ENCODE peak calls at places on chromosomes 11 and 22, in ten cellular contexts. One of them, this sample, is unnamed.

GRCh38 chr22:50456466-50457234 is 18.2 kb downstream of the SBF1 start:
- DNase-seq in psoas muscle: no peak
- DNase-seq in HuH-7.5: no peak
- DNase-seq in activated T-cell treated with anti-CD3 and anti-CD28 coated beads, Interleukin-2, amount 50 U/mL, for 24 hours: no peak
- DNase-seq in HuH-7: no peak
- DNase-seq in A673: no peak
- DNase-seq in ecto neural progenitor cell: no peak
- DNase-seq in COR-L47: no peak
- DNase-seq in T1000: no peak
- DNase-seq in left ventricle myocardium superior: no peak
- DNase-seq in this sample: no peak

GRCh38 chr11:85823816-85824215 is 12.9 kb upstream of the SYTL2 start:
- DNase-seq in psoas muscle: no peak
- DNase-seq in HuH-7.5: no peak
- DNase-seq in activated T-cell treated with anti-CD3 and anti-CD28 coated beads, Interleukin-2, amount 50 U/mL, for 24 hours: peak
- DNase-seq in HuH-7: no peak
- DNase-seq in A673: no peak
- DNase-seq in ecto neural progenitor cell: no peak
- DNase-seq in COR-L47: no peak
- DNase-seq in T1000: no peak
- DNase-seq in left ventricle myocardium superior: no peak
- DNase-seq in this sample: no peak

GRCh38 chr11:69094111-69094914 is 45.6 kb downstream of the TPCN2 start:
- DNase-seq in psoas muscle: no peak
- DNase-seq in HuH-7.5: no peak
- DNase-seq in activated T-cell treated with anti-CD3 and anti-CD28 coated beads, Interleukin-2, amount 50 U/mL, for 24 hours: no peak
- DNase-seq in HuH-7: no peak
- DNase-seq in A673: no peak
- DNase-seq in ecto neural progenitor cell: no peak
- DNase-seq in COR-L47: no peak
- DNase-seq in T1000: no peak
- DNase-seq in left ventricle myocardium superior: no peak
- DNase-seq in this sample: no peak

GRCh38 chr11:2995091-2995561 is 3.0 kb upstream of the NAP1L4 start:
- DNase-seq in psoas muscle: no peak
- DNase-seq in HuH-7.5: no peak
- DNase-seq in activated T-cell treated with anti-CD3 and anti-CD28 coated beads, Interleukin-2, amount 50 U/mL, for 24 hours: no peak
- DNase-seq in HuH-7: no peak
- DNase-seq in A673: no peak
- DNase-seq in ecto neural progenitor cell: no peak
- DNase-seq in COR-L47: no peak
- DNase-seq in T1000: no peak
- DNase-seq in left ventricle myocardium superior: no peak
- DNase-seq in this sample: no peak

GRCh38 chr11:102453286-102453797 is 777 bp upstream of the TMEM123 start:
- DNase-seq in psoas muscle: no peak
- DNase-seq in HuH-7.5: no peak
- DNase-seq in activated T-cell treated with anti-CD3 and anti-CD28 coated beads, Interleukin-2, amount 50 U/mL, for 24 hours: no peak
- DNase-seq in HuH-7: no peak
- DNase-seq in A673: no peak
- DNase-seq in ecto neural progenitor cell: peak
- DNase-seq in COR-L47: peak
- DNase-seq in T1000: no peak
- DNase-seq in left ventricle myocardium superior: peak
- DNase-seq in this sample: peak

GRCh38 chr11:27972432-27973170 is 135.4 kb downstream of the KIF18A start:
- DNase-seq in psoas muscle: no peak
- DNase-seq in HuH-7.5: no peak
- DNase-seq in activated T-cell treated with anti-CD3 and anti-CD28 coated beads, Interleukin-2, amount 50 U/mL, for 24 hours: no peak
- DNase-seq in HuH-7: no peak
- DNase-seq in A673: no peak
- DNase-seq in ecto neural progenitor cell: no peak
- DNase-seq in COR-L47: no peak
- DNase-seq in T1000: no peak
- DNase-seq in left ventricle myocardium superior: no peak
- DNase-seq in this sample: no peak

GRCh38 chr22:48039326-48039725 is 1276.9 kb downstream of the TBC1D22A start:
- DNase-seq in psoas muscle: no peak
- DNase-seq in HuH-7.5: no peak
- DNase-seq in activated T-cell treated with anti-CD3 and anti-CD28 coated beads, Interleukin-2, amount 50 U/mL, for 24 hours: no peak
- DNase-seq in HuH-7: no peak
- DNase-seq in A673: no peak
- DNase-seq in ecto neural progenitor cell: no peak
- DNase-seq in COR-L47: no peak
- DNase-seq in T1000: no peak
- DNase-seq in left ventricle myocardium superior: no peak
- DNase-seq in this sample: no peak

GRCh38 chr11:2139691-2140337 is 625 bp upstream of the IGF2 start:
- DNase-seq in psoas muscle: peak
- DNase-seq in HuH-7.5: no peak
- DNase-seq in activated T-cell treated with anti-CD3 and anti-CD28 coated beads, Interleukin-2, amount 50 U/mL, for 24 hours: no peak
- DNase-seq in HuH-7: no peak
- DNase-seq in A673: no peak
- DNase-seq in ecto neural progenitor cell: no peak
- DNase-seq in COR-L47: peak
- DNase-seq in T1000: no peak
- DNase-seq in left ventricle myocardium superior: peak
- DNase-seq in this sample: no peak

GRCh38 chr11:69269388-69269787 is 24.6 kb upstream of the MYEOV start:
- DNase-seq in psoas muscle: no peak
- DNase-seq in HuH-7.5: no peak
- DNase-seq in activated T-cell treated with anti-CD3 and anti-CD28 coated beads, Interleukin-2, amount 50 U/mL, for 24 hours: no peak
- DNase-seq in HuH-7: no peak
- DNase-seq in A673: no peak
- DNase-seq in ecto neural progenitor cell: no peak
- DNase-seq in COR-L47: no peak
- DNase-seq in T1000: no peak
- DNase-seq in left ventricle myocardium superior: peak
- DNase-seq in this sample: no peak

GRCh38 chr11:67345949-67346819 is 7.2 kb downstream of the POLD4 start:
- DNase-seq in psoas muscle: no peak
- DNase-seq in HuH-7.5: no peak
- DNase-seq in activated T-cell treated with anti-CD3 and anti-CD28 coated beads, Interleukin-2, amount 50 U/mL, for 24 hours: no peak
- DNase-seq in HuH-7: peak
- DNase-seq in A673: peak
- DNase-seq in ecto neural progenitor cell: no peak
- DNase-seq in COR-L47: peak
- DNase-seq in T1000: no peak
- DNase-seq in left ventricle myocardium superior: no peak
- DNase-seq in this sample: peak

GRCh38 chr22:49922926-49923325 is 4.5 kb downstream of the CRELD2 start:
- DNase-seq in psoas muscle: no peak
- DNase-seq in HuH-7.5: no peak
- DNase-seq in activated T-cell treated with anti-CD3 and anti-CD28 coated beads, Interleukin-2, amount 50 U/mL, for 24 hours: no peak
- DNase-seq in HuH-7: no peak
- DNase-seq in A673: no peak
- DNase-seq in ecto neural progenitor cell: no peak
- DNase-seq in COR-L47: no peak
- DNase-seq in T1000: no peak
- DNase-seq in left ventricle myocardium superior: no peak
- DNase-seq in this sample: no peak

GRCh38 chr11:28176231-28176853 is 68.2 kb downstream of the METTL15 start:
- DNase-seq in psoas muscle: no peak
- DNase-seq in HuH-7.5: no peak
- DNase-seq in activated T-cell treated with anti-CD3 and anti-CD28 coated beads, Interleukin-2, amount 50 U/mL, for 24 hours: no peak
- DNase-seq in HuH-7: no peak
- DNase-seq in A673: no peak
- DNase-seq in ecto neural progenitor cell: no peak
- DNase-seq in COR-L47: no peak
- DNase-seq in T1000: no peak
- DNase-seq in left ventricle myocardium superior: no peak
- DNase-seq in this sample: no peak

GRCh38 chr22:40014661-40015255 is 20.0 kb downstream of the FAM83F start:
- DNase-seq in psoas muscle: no peak
- DNase-seq in HuH-7.5: no peak
- DNase-seq in activated T-cell treated with anti-CD3 and anti-CD28 coated beads, Interleukin-2, amount 50 U/mL, for 24 hours: no peak
- DNase-seq in HuH-7: peak
- DNase-seq in A673: no peak
- DNase-seq in ecto neural progenitor cell: no peak
- DNase-seq in COR-L47: no peak
- DNase-seq in T1000: no peak
- DNase-seq in left ventricle myocardium superior: no peak
- DNase-seq in this sample: no peak

GRCh38 chr11:17735823-17736772 is 1.5 kb downstream of the KCNC1 start:
- DNase-seq in psoas muscle: peak
- DNase-seq in HuH-7.5: no peak
- DNase-seq in activated T-cell treated with anti-CD3 and anti-CD28 coated beads, Interleukin-2, amount 50 U/mL, for 24 hours: no peak
- DNase-seq in HuH-7: no peak
- DNase-seq in A673: peak
- DNase-seq in ecto neural progenitor cell: no peak
- DNase-seq in COR-L47: peak
- DNase-seq in T1000: no peak
- DNase-seq in left ventricle myocardium superior: no peak
- DNase-seq in this sample: peak

GRCh38 chr22:29994941-29995340 is 85.3 kb upstream of the HORMAD2 start:
- DNase-seq in psoas muscle: no peak
- DNase-seq in HuH-7.5: no peak
- DNase-seq in activated T-cell treated with anti-CD3 and anti-CD28 coated beads, Interleukin-2, amount 50 U/mL, for 24 hours: no peak
- DNase-seq in HuH-7: peak
- DNase-seq in A673: no peak
- DNase-seq in ecto neural progenitor cell: no peak
- DNase-seq in COR-L47: no peak
- DNase-seq in T1000: no peak
- DNase-seq in left ventricle myocardium superior: no peak
- DNase-seq in this sample: peak

GRCh38 chr11:117953029-117953671 is 23.9 kb upstream of the TMPRSS13 start:
- DNase-seq in psoas muscle: no peak
- DNase-seq in HuH-7.5: no peak
- DNase-seq in activated T-cell treated with anti-CD3 and anti-CD28 coated beads, Interleukin-2, amount 50 U/mL, for 24 hours: no peak
- DNase-seq in HuH-7: no peak
- DNase-seq in A673: no peak
- DNase-seq in ecto neural progenitor cell: no peak
- DNase-seq in COR-L47: no peak
- DNase-seq in T1000: no peak
- DNase-seq in left ventricle myocardium superior: no peak
- DNase-seq in this sample: no peak

GRCh38 chr11:47007579-47007978 is 71.0 kb downstream of the CSTPP1 start:
- DNase-seq in psoas muscle: no peak
- DNase-seq in HuH-7.5: no peak
- DNase-seq in activated T-cell treated with anti-CD3 and anti-CD28 coated beads, Interleukin-2, amount 50 U/mL, for 24 hours: no peak
- DNase-seq in HuH-7: no peak
- DNase-seq in A673: peak
- DNase-seq in ecto neural progenitor cell: no peak
- DNase-seq in COR-L47: no peak
- DNase-seq in T1000: no peak
- DNase-seq in left ventricle myocardium superior: no peak
- DNase-seq in this sample: peak

GRCh38 chr11:37087650-37088572 is 489.9 kb upstream of the RAG2 start:
- DNase-seq in psoas muscle: no peak
- DNase-seq in HuH-7.5: no peak
- DNase-seq in activated T-cell treated with anti-CD3 and anti-CD28 coated beads, Interleukin-2, amount 50 U/mL, for 24 hours: no peak
- DNase-seq in HuH-7: no peak
- DNase-seq in A673: peak
- DNase-seq in ecto neural progenitor cell: no peak
- DNase-seq in COR-L47: no peak
- DNase-seq in T1000: no peak
- DNase-seq in left ventricle myocardium superior: no peak
- DNase-seq in this sample: no peak

GRCh38 chr11:43930868-43931716 is 11.3 kb upstream of the C11orf96 start:
- DNase-seq in psoas muscle: no peak
- DNase-seq in HuH-7.5: no peak
- DNase-seq in activated T-cell treated with anti-CD3 and anti-CD28 coated beads, Interleukin-2, amount 50 U/mL, for 24 hours: no peak
- DNase-seq in HuH-7: no peak
- DNase-seq in A673: no peak
- DNase-seq in ecto neural progenitor cell: no peak
- DNase-seq in COR-L47: no peak
- DNase-seq in T1000: no peak
- DNase-seq in left ventricle myocardium superior: no peak
- DNase-seq in this sample: no peak

GRCh38 chr11:130480166-130480565 is 31.7 kb downstream of the ADAMTS15 start:
- DNase-seq in psoas muscle: no peak
- DNase-seq in HuH-7.5: no peak
- DNase-seq in activated T-cell treated with anti-CD3 and anti-CD28 coated beads, Interleukin-2, amount 50 U/mL, for 24 hours: no peak
- DNase-seq in HuH-7: no peak
- DNase-seq in A673: no peak
- DNase-seq in ecto neural progenitor cell: no peak
- DNase-seq in COR-L47: no peak
- DNase-seq in T1000: no peak
- DNase-seq in left ventricle myocardium superior: no peak
- DNase-seq in this sample: no peak

GRCh38 chr22:44445307-44445680 is 52.7 kb downstream of the RTL6 start:
- DNase-seq in psoas muscle: no peak
- DNase-seq in HuH-7.5: no peak
- DNase-seq in activated T-cell treated with anti-CD3 and anti-CD28 coated beads, Interleukin-2, amount 50 U/mL, for 24 hours: no peak
- DNase-seq in HuH-7: no peak
- DNase-seq in A673: no peak
- DNase-seq in ecto neural progenitor cell: no peak
- DNase-seq in COR-L47: no peak
- DNase-seq in T1000: no peak
- DNase-seq in left ventricle myocardium superior: no peak
- DNase-seq in this sample: no peak

GRCh38 chr11:57180964-57181363 is 789 bp upstream of the LRRC55 start:
- DNase-seq in psoas muscle: no peak
- DNase-seq in HuH-7.5: no peak
- DNase-seq in activated T-cell treated with anti-CD3 and anti-CD28 coated beads, Interleukin-2, amount 50 U/mL, for 24 hours: no peak
- DNase-seq in HuH-7: no peak
- DNase-seq in A673: no peak
- DNase-seq in ecto neural progenitor cell: no peak
- DNase-seq in COR-L47: no peak
- DNase-seq in T1000: no peak
- DNase-seq in left ventricle myocardium superior: no peak
- DNase-seq in this sample: no peak

GRCh38 chr22:17339095-17339693 is 30.1 kb upstream of the CECR2 start:
- DNase-seq in psoas muscle: peak
- DNase-seq in HuH-7.5: peak
- DNase-seq in activated T-cell treated with anti-CD3 and anti-CD28 coated beads, Interleukin-2, amount 50 U/mL, for 24 hours: no peak
- DNase-seq in HuH-7: peak
- DNase-seq in A673: no peak
- DNase-seq in ecto neural progenitor cell: no peak
- DNase-seq in COR-L47: no peak
- DNase-seq in T1000: no peak
- DNase-seq in left ventricle myocardium superior: no peak
- DNase-seq in this sample: no peak

GRCh38 chr22:33605201-33605600 is 315.1 kb downstream of the LARGE1 start:
- DNase-seq in psoas muscle: no peak
- DNase-seq in HuH-7.5: no peak
- DNase-seq in activated T-cell treated with anti-CD3 and anti-CD28 coated beads, Interleukin-2, amount 50 U/mL, for 24 hours: no peak
- DNase-seq in HuH-7: no peak
- DNase-seq in A673: no peak
- DNase-seq in ecto neural progenitor cell: no peak
- DNase-seq in COR-L47: no peak
- DNase-seq in T1000: no peak
- DNase-seq in left ventricle myocardium superior: no peak
- DNase-seq in this sample: no peak

This sample was measured in NCI-H82.